ENCODE peak calls at places on chromosome 20, in six cellular contexts. F is cardiac muscle cell, P is NCI-H1092 treated with DMSO at 0.1 percent for 48 hours, J is GM13976, T is fibroblast of the aortic adventitia, M is NCI-H446. Y is an unnamed sample.
A peak's percentile ranks its signal among the peaks of the same experiment; 100 is the strongest.

GRCh38 chr20:19185083-19185482 is 27.4 kb upstream of the SLC24A3 start:
- DNase-seq in M (peak; percentile 5), T (no peak), J (no peak), P (no peak), F (no peak), Y (no peak)

GRCh38 chr20:60627751-60628565 is 624.1 kb upstream of the CDH4 start:
- DNase-seq in F (peak; percentile 35), J (no peak), P (no peak), M (no peak), T (no peak), Y (no peak)

GRCh38 chr20:49859807-49860206 is 47.2 kb downstream of the SLC9A8 start:
- DNase-seq in F (no peak), M (no peak), J (no peak), P (no peak), T (no peak), Y (no peak)

GRCh38 chr20:5864873-5865582 is 85.3 kb downstream of the TRMT6 start:
- DNase-seq in J (no peak), T (peak; percentile 41), F (no peak), M (no peak), P (no peak), Y (no peak)

GRCh38 chr20:59955131-59955796 is 3.0 kb upstream of the CDH26 start:
- DNase-seq in F (no peak), P (no peak), T (no peak), J (peak; percentile 38), M (no peak), Y (no peak)

GRCh38 chr20:10642859-10643559 is 30.8 kb downstream of the JAG1 start:
- DNase-seq in M (peak; percentile 13), J (no peak), P (peak; percentile 11), T (no peak), F (no peak), Y (no peak)

GRCh38 chr20:49866051-49866450 is 49.3 kb downstream of the SPATA2 start:
- DNase-seq in P (no peak), J (no peak), T (peak; percentile 89), M (no peak), F (no peak), Y (no peak)

GRCh38 chr20:24580006-24580405 is 110.6 kb downstream of the SYNDIG1 start:
- DNase-seq in M (no peak), P (no peak), J (no peak), T (no peak), F (no peak), Y (no peak)

GRCh38 chr20:63293866-63294535 is 1.0 kb downstream of the COL20A1 start:
- DNase-seq in M (no peak), F (no peak), J (no peak), P (no peak), T (no peak), Y (no peak)

GRCh38 chr20:53582574-53583351 is 10.9 kb downstream of the ZNF217 start:
- DNase-seq in P (no peak), T (peak; percentile 95), F (no peak), M (no peak), J (no peak), Y (peak; percentile 39)

GRCh38 chr20:33099842-33100538 is 20.5 kb downstream of the BPIFB4 start:
- DNase-seq in J (no peak), T (no peak), F (no peak), M (no peak), P (no peak), Y (no peak)